ENCODE peak calls at places on chromosomes 13 and 19, in nine cellular contexts. One of them, this sample, is unnamed.

GRCh38 chr13:112725346-112726017 is 35.6 kb downstream of the ATP11A start:
- DNase-seq in fibroblast of mammary gland: no peak
- DNase-seq in KG1: peak; percentile 19
- DNase-seq in activated CD8-positive, alpha-beta memory T cell treated with anti-CD3 and anti-CD28 coated beads for 24 hours: no peak
- DNase-seq in sciatic nerve: peak; percentile 50
- DNase-seq in NCI-H1092: peak; percentile 63
- DNase-seq in DMS79 treated with DMSO at 0.1 percent for 48 hours: peak; percentile 97
- DNase-seq in skeletal muscle cell: peak; percentile 39
- DNase-seq in esophagus squamous epithelium: no peak
- DNase-seq in this sample: peak; percentile 66

GRCh38 chr19:48169585-48169973 is 565 bp downstream of the LIG1 start:
- DNase-seq in NCI-H1092: peak; percentile 14
- DNase-seq in fibroblast of mammary gland: peak; percentile 55
- DNase-seq in DMS79 treated with DMSO at 0.1 percent for 48 hours: peak; percentile 60
- DNase-seq in esophagus squamous epithelium: peak; percentile 69
- DNase-seq in skeletal muscle cell: no peak
- DNase-seq in KG1: no peak
- DNase-seq in sciatic nerve: peak; percentile 85
- DNase-seq in activated CD8-positive, alpha-beta memory T cell treated with anti-CD3 and anti-CD28 coated beads for 24 hours: peak; percentile 96
- DNase-seq in this sample: peak; percentile 94

GRCh38 chr19:6568010-6568411 is 22.9 kb downstream of the CD70 start:
- DNase-seq in esophagus squamous epithelium: no peak
- DNase-seq in skeletal muscle cell: no peak
- DNase-seq in DMS79 treated with DMSO at 0.1 percent for 48 hours: no peak
- DNase-seq in KG1: no peak
- DNase-seq in fibroblast of mammary gland: no peak
- DNase-seq in NCI-H1092: no peak
- DNase-seq in activated CD8-positive, alpha-beta memory T cell treated with anti-CD3 and anti-CD28 coated beads for 24 hours: no peak
- DNase-seq in sciatic nerve: no peak
- DNase-seq in this sample: no peak

GRCh38 chr19:18760440-18761383 is 30.4 kb downstream of the COMP start:
- DNase-seq in skeletal muscle cell: no peak
- DNase-seq in DMS79 treated with DMSO at 0.1 percent for 48 hours: no peak
- DNase-seq in activated CD8-positive, alpha-beta memory T cell treated with anti-CD3 and anti-CD28 coated beads for 24 hours: no peak
- DNase-seq in KG1: no peak
- DNase-seq in NCI-H1092: no peak
- DNase-seq in fibroblast of mammary gland: no peak
- DNase-seq in sciatic nerve: no peak
- DNase-seq in esophagus squamous epithelium: no peak
- DNase-seq in this sample: no peak

GRCh38 chr13:114174529-114174941 is 4.5 kb upstream of the CFAP97D2 start:
- DNase-seq in KG1: peak; percentile 41
- DNase-seq in fibroblast of mammary gland: no peak
- DNase-seq in esophagus squamous epithelium: no peak
- DNase-seq in DMS79 treated with DMSO at 0.1 percent for 48 hours: peak; percentile 62
- DNase-seq in sciatic nerve: no peak
- DNase-seq in skeletal muscle cell: no peak
- DNase-seq in activated CD8-positive, alpha-beta memory T cell treated with anti-CD3 and anti-CD28 coated beads for 24 hours: no peak
- DNase-seq in NCI-H1092: no peak
- DNase-seq in this sample: no peak

GRCh38 chr13:67390462-67391093 is 160.4 kb upstream of the PCDH9 start:
- DNase-seq in KG1: no peak
- DNase-seq in esophagus squamous epithelium: no peak
- DNase-seq in skeletal muscle cell: peak; percentile 83
- DNase-seq in NCI-H1092: no peak
- DNase-seq in DMS79 treated with DMSO at 0.1 percent for 48 hours: no peak
- DNase-seq in activated CD8-positive, alpha-beta memory T cell treated with anti-CD3 and anti-CD28 coated beads for 24 hours: no peak
- DNase-seq in sciatic nerve: no peak
- DNase-seq in fibroblast of mammary gland: peak; percentile 88
- DNase-seq in this sample: no peak

GRCh38 chr13:104408733-104409132 is 1342.5 kb upstream of the SLC10A2 start:
- DNase-seq in fibroblast of mammary gland: no peak
- DNase-seq in esophagus squamous epithelium: no peak
- DNase-seq in activated CD8-positive, alpha-beta memory T cell treated with anti-CD3 and anti-CD28 coated beads for 24 hours: no peak
- DNase-seq in sciatic nerve: no peak
- DNase-seq in DMS79 treated with DMSO at 0.1 percent for 48 hours: no peak
- DNase-seq in KG1: no peak
- DNase-seq in skeletal muscle cell: no peak
- DNase-seq in NCI-H1092: no peak
- DNase-seq in this sample: no peak

GRCh38 chr19:35784401-35785086 is 9.2 kb downstream of the ARHGAP33 start:
- DNase-seq in KG1: no peak
- DNase-seq in sciatic nerve: no peak
- DNase-seq in activated CD8-positive, alpha-beta memory T cell treated with anti-CD3 and anti-CD28 coated beads for 24 hours: no peak
- DNase-seq in NCI-H1092: no peak
- DNase-seq in DMS79 treated with DMSO at 0.1 percent for 48 hours: no peak
- DNase-seq in skeletal muscle cell: no peak
- DNase-seq in fibroblast of mammary gland: no peak
- DNase-seq in esophagus squamous epithelium: no peak
- DNase-seq in this sample: no peak

GRCh38 chr13:82076421-82076820 is 1735.5 kb upstream of the SPRY2 start:
- DNase-seq in sciatic nerve: no peak
- DNase-seq in KG1: no peak
- DNase-seq in skeletal muscle cell: no peak
- DNase-seq in esophagus squamous epithelium: no peak
- DNase-seq in fibroblast of mammary gland: no peak
- DNase-seq in activated CD8-positive, alpha-beta memory T cell treated with anti-CD3 and anti-CD28 coated beads for 24 hours: no peak
- DNase-seq in NCI-H1092: no peak
- DNase-seq in DMS79 treated with DMSO at 0.1 percent for 48 hours: no peak
- DNase-seq in this sample: no peak

GRCh38 chr19:23996549-23996948 is 81.9 kb downstream of the ZNF726 start:
- DNase-seq in KG1: no peak
- DNase-seq in esophagus squamous epithelium: no peak
- DNase-seq in DMS79 treated with DMSO at 0.1 percent for 48 hours: no peak
- DNase-seq in sciatic nerve: no peak
- DNase-seq in activated CD8-positive, alpha-beta memory T cell treated with anti-CD3 and anti-CD28 coated beads for 24 hours: no peak
- DNase-seq in skeletal muscle cell: no peak
- DNase-seq in fibroblast of mammary gland: peak; percentile 19
- DNase-seq in NCI-H1092: no peak
- DNase-seq in this sample: no peak

GRCh38 chr19:41785653-41786052 is 10.7 kb upstream of the CEACAM3 start:
- DNase-seq in DMS79 treated with DMSO at 0.1 percent for 48 hours: peak; percentile 98
- DNase-seq in skeletal muscle cell: peak; percentile 18
- DNase-seq in activated CD8-positive, alpha-beta memory T cell treated with anti-CD3 and anti-CD28 coated beads for 24 hours: peak; percentile 82
- DNase-seq in sciatic nerve: peak; percentile 61
- DNase-seq in esophagus squamous epithelium: no peak
- DNase-seq in KG1: peak; percentile 73
- DNase-seq in fibroblast of mammary gland: peak; percentile 75
- DNase-seq in NCI-H1092: peak; percentile 76
- DNase-seq in this sample: peak; percentile 81

GRCh38 chr19:49613374-49613773 is 22.4 kb downstream of the PRR12 start:
- DNase-seq in NCI-H1092: no peak
- DNase-seq in KG1: no peak
- DNase-seq in fibroblast of mammary gland: peak; percentile 72
- DNase-seq in activated CD8-positive, alpha-beta memory T cell treated with anti-CD3 and anti-CD28 coated beads for 24 hours: no peak
- DNase-seq in sciatic nerve: no peak
- DNase-seq in DMS79 treated with DMSO at 0.1 percent for 48 hours: peak; percentile 7
- DNase-seq in esophagus squamous epithelium: no peak
- DNase-seq in skeletal muscle cell: no peak
- DNase-seq in this sample: no peak

GRCh38 chr19:34959021-34959420 is 5.0 kb downstream of the ZNF792 start:
- DNase-seq in NCI-H1092: no peak
- DNase-seq in fibroblast of mammary gland: no peak
- DNase-seq in esophagus squamous epithelium: no peak
- DNase-seq in skeletal muscle cell: no peak
- DNase-seq in activated CD8-positive, alpha-beta memory T cell treated with anti-CD3 and anti-CD28 coated beads for 24 hours: no peak
- DNase-seq in KG1: no peak
- DNase-seq in sciatic nerve: no peak
- DNase-seq in DMS79 treated with DMSO at 0.1 percent for 48 hours: no peak
- DNase-seq in this sample: no peak

GRCh38 chr13:28059214-28059613 is 41.2 kb downstream of the FLT3 start:
- DNase-seq in KG1: peak; percentile 7
- DNase-seq in skeletal muscle cell: no peak
- DNase-seq in NCI-H1092: no peak
- DNase-seq in fibroblast of mammary gland: peak; percentile 38
- DNase-seq in sciatic nerve: no peak
- DNase-seq in DMS79 treated with DMSO at 0.1 percent for 48 hours: no peak
- DNase-seq in activated CD8-positive, alpha-beta memory T cell treated with anti-CD3 and anti-CD28 coated beads for 24 hours: peak; percentile 65
- DNase-seq in esophagus squamous epithelium: no peak
- DNase-seq in this sample: no peak

This sample was measured in upper lobe of right lung.